ENCODE peak calls at places on chromosomes 1 and 21, in seven cellular contexts. H is D721Med, Z is AG04450, C is GM13976, J is left ventricle myocardium inferior, O is fibroblast of villous mesenchyme, Y is glutamatergic neuron. M is an unnamed sample.
A peak's percentile ranks its signal among the peaks of the same experiment; 100 is the strongest.

GRCh38 chr1:154983776-154984466 is 777 bp downstream of the FLAD1 start:
- DNase-seq in C (no peak), H (no peak), J (no peak), Y (no peak), O (no peak), Z (no peak), M (no peak)

GRCh38 chr21:35861656-35862055 is 198.7 kb downstream of the SETD4 start:
- DNase-seq in Y (no peak), O (peak; percentile 24), J (no peak), Z (no peak), H (no peak), C (no peak), M (no peak)

GRCh38 chr1:14602131-14602530 is 3.6 kb downstream of the KAZN start:
- DNase-seq in Y (no peak), O (peak; percentile 25), H (no peak), Z (no peak), C (no peak), J (peak; percentile 25), M (no peak)

GRCh38 chr21:44938976-44939531 is 775 bp upstream of the SLX9 start:
- DNase-seq in O (no peak), C (no peak), H (no peak), Y (no peak), J (no peak), Z (no peak), M (no peak)

GRCh38 chr1:206703647-206704046 is 18.9 kb downstream of the MAPKAPK2 start:
- DNase-seq in Y (no peak), C (peak; percentile 68), H (no peak), O (no peak), Z (no peak), J (no peak), M (peak; percentile 22)

GRCh38 chr1:207336559-207337467 is 15.3 kb downstream of the CD55 start:
- DNase-seq in O (no peak), C (peak; percentile 44), Y (no peak), Z (peak; percentile 20), J (no peak), H (no peak), M (no peak)

GRCh38 chr1:33435096-33435820 is 4.4 kb upstream of the PHC2 start:
- DNase-seq in Z (no peak), Y (no peak), J (no peak), H (no peak), C (no peak), O (peak; percentile 72), M (no peak)

GRCh38 chr1:229781453-229781852 is 155.4 kb downstream of the URB2 start:
- DNase-seq in O (no peak), Z (no peak), C (no peak), Y (peak; percentile 76), H (no peak), J (no peak), M (no peak)

GRCh38 chr1:43653339-43653738 is 3.4 kb downstream of the KDM4A start:
- DNase-seq in Z (no peak), H (no peak), O (peak; percentile 25), J (no peak), C (no peak), Y (peak; percentile 39), M (no peak)

GRCh38 chr1:235073968-235074334 is 54.7 kb downstream of the TOMM20 start:
- DNase-seq in C (no peak), Z (no peak), J (no peak), H (no peak), Y (no peak), O (no peak), M (no peak)

GRCh38 chr1:206606867-206607266 is 5.4 kb downstream of the EIF2D start:
- DNase-seq in H (no peak), C (no peak), O (no peak), Y (no peak), Z (no peak), J (no peak), M (no peak)

GRCh38 chr1:244254467-244254866 is 197.2 kb downstream of the ADSS2 start:
- DNase-seq in H (no peak), Z (no peak), O (no peak), J (peak; percentile 38), Y (no peak), C (no peak), M (peak; percentile 24)

GRCh38 chr1:226548281-226549093 is at the start of gene STUM:
- DNase-seq in Z (no peak), C (peak; percentile 71), O (peak; percentile 23), Y (peak; percentile 66), H (peak; percentile 61), J (peak; percentile 35), M (peak; percentile 36)

GRCh38 chr1:29946057-29946456 is 709.7 kb downstream of the PTPRU start:
- DNase-seq in Z (no peak), J (no peak), O (no peak), H (no peak), Y (no peak), C (no peak), M (no peak)

GRCh38 chr1:29520571-29521437 is 284.5 kb downstream of the PTPRU start:
- DNase-seq in Z (no peak), H (no peak), O (no peak), Y (no peak), J (no peak), C (no peak), M (no peak)

GRCh38 chr1:181443231-181443853 is 40.0 kb upstream of the CACNA1E start:
- DNase-seq in Y (no peak), C (no peak), O (no peak), H (no peak), Z (no peak), J (no peak), M (no peak)

GRCh38 chr1:94690033-94690712 is 130.0 kb upstream of the SLC44A3 start:
- DNase-seq in O (peak; percentile 97), Z (peak; percentile 39), C (no peak), J (no peak), Y (no peak), H (no peak), M (no peak)

GRCh38 chr1:156906206-156906910 is 12.8 kb downstream of the PEAR1 start:
- DNase-seq in O (no peak), Z (no peak), J (no peak), C (no peak), Y (no peak), H (no peak), M (no peak)

GRCh38 chr1:35888255-35888654 is 5.2 kb downstream of the AGO1 start:
- DNase-seq in Y (no peak), C (no peak), Z (no peak), J (no peak), H (no peak), O (no peak), M (no peak)

GRCh38 chr1:903721-904270 is 19.9 kb upstream of the SAMD11 start:
- DNase-seq in H (no peak), O (no peak), Z (no peak), C (no peak), Y (peak; percentile 19), J (peak; percentile 20), M (no peak)

GRCh38 chr1:173861731-173862145 is 6.1 kb downstream of the GAS5 start:
- DNase-seq in H (no peak), Z (no peak), J (no peak), O (no peak), Y (no peak), C (no peak), M (no peak)

GRCh38 chr1:81414417-81415087 is 386.2 kb upstream of the ADGRL2 start:
- DNase-seq in Z (no peak), O (peak; percentile 33), J (peak; percentile 77), H (peak; percentile 25), Y (peak; percentile 85), C (peak; percentile 70), M (no peak)
- TF ChIP-seq CTCF in Z (peak; percentile 53), O (peak; percentile 74), J (peak; percentile 90), H (peak; percentile 38), Y (peak; percentile 93), C (peak; percentile 88), M (no peak)

DNA sequence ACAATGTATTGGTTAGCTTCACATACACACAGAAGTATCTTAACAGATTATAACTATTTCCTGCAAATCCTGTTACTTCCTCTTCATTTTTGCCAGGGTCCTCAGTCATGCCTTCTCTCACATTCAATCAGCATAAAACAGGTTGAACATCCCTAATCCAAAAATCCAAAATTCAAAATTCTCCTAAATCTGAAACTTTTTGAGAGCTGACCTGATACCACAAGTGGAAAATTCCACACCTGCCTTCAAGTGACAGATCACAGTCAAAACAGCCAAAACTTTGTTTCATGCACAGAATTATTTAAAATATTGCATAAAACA is 62.9 kb upstream of the FBXO28 start:
- DNase-seq in C (no peak), Y (no peak), H (no peak), J (no peak), O (no peak), Z (no peak), M (no peak)
- TF ChIP-seq CTCF in C (no peak), Y (peak; percentile 63), H (no peak), J (no peak), O (no peak), Z (no peak), M (no peak)

DNA sequence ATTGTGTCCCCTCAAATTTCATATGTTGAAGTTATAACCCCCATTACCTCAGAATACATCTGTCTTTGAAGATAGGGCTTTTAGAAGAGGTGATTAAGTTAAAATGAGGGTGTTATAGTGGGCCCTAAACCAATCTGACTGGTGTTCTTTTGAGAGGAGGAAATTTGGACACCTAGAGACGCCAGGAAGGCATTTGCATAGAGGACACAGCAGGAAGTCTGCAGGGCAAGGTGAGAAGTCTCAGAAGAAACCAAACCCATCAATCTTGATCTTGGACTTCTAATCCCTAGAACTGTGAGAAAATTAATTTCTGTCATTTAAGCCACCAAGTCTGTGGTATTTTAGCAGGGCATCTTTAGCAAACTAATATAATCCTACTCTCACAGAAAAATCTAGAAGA is 13.0 kb downstream of the GOLPH3L start:
- DNase-seq in C (no peak), Y (no peak), H (no peak), J (no peak), Z (no peak), O (no peak), M (no peak)
- TF ChIP-seq CTCF in C (no peak), Y (no peak), H (no peak), J (no peak), Z (no peak), O (no peak), M (no peak)

GRCh38 chr1:64659478-64659877 is 85.4 kb upstream of the RAVER2 start:
- DNase-seq in Y (no peak), C (no peak), Z (no peak), H (no peak), J (no peak), O (no peak), M (no peak)

GRCh38 chr1:64664287-64664686 is 80.6 kb upstream of the RAVER2 start:
- DNase-seq in C (no peak), Z (no peak), O (no peak), Y (no peak), J (no peak), H (no peak), M (no peak)

GRCh38 chr1:64669098-64669675 is 75.7 kb upstream of the RAVER2 start:
- DNase-seq in O (no peak), C (no peak), Y (no peak), H (no peak), J (no peak), Z (no peak), M (no peak)

DNA sequence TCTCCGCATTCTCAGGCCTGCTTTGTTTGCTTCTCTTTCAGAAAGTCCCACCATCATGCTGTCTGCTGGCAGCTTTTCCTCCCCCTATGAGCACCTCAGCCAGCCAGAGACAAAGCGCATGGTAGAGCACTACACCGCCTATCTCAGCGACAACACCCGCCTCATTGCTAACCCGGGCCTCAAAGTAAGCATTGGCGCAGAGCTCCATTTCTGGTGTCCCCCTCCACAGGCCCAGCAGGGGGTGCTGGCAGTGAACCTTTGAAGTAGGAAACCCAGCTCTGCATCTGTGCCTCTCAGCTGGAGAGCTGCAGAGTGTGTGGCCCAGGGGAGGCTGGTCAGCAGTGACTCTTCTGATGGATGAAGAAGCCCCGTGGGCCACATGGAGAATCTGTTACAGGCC is 81.2 kb upstream of the RAVER2 start:
- DNase-seq in C (peak; percentile 16), O (no peak), H (no peak), J (no peak), Y (peak; percentile 75), Z (no peak), M (no peak)
- TF ChIP-seq CTCF in C (no peak), O (peak; percentile 33), H (no peak), J (peak; percentile 15), Y (peak; percentile 55), Z (peak; percentile 21), M (no peak)

M was measured in activated B cell treated with CpG ODN at 0.5 μM for 24 hours.